ENCODE peak calls at places on chromosome 18, in ten cellular contexts. W is stimulated activated CD4-positive, alpha-beta T cell treated with anti-CD3 and anti-CD28 coated beads, Interleukin-4, amount 100 ng/mL, for 48 hours; A is T-helper 17 cell; P is cardiac fibroblast; F is endothelial cell; T is amniotic stem cell; G is astrocyte; I is AG10803; R is posterior vena cava; U is HAP-1. K is an unnamed sample.
A peak's percentile ranks its signal among the peaks of the same experiment; 100 is the strongest.

GRCh38 chr18:3246636-3247242 is 862 bp upstream of the MYL12A start:
- DNase-seq in W (no peak), A (no peak), P (no peak), F (peak; percentile 25), T (no peak), G (no peak), I (no peak), R (peak; percentile 83), U (peak; percentile 35), K (no peak)

GRCh38 chr18:35580748-35581534 is 599 bp upstream of the GALNT1 start:
- DNase-seq in W (peak; percentile 38), A (peak; percentile 44), P (peak; percentile 67), F (peak; percentile 57), T (no peak), G (peak; percentile 35), I (peak; percentile 52), R (peak; percentile 87), U (peak; percentile 55), K (peak; percentile 56)

GRCh38 chr18:73551211-73551610 is 596.4 kb downstream of the FBXO15 start:
- DNase-seq in W (no peak), A (no peak), P (no peak), F (no peak), T (no peak), G (no peak), I (no peak), R (no peak), U (no peak), K (no peak)

GRCh38 chr18:32777049-32777448 is 4.2 kb upstream of the KLHL14 start:
- DNase-seq in W (no peak), A (no peak), P (no peak), F (no peak), T (no peak), G (no peak), I (peak; percentile 2), R (no peak), U (no peak), K (no peak)

GRCh38 chr18:79965119-79965902 is 868 bp downstream of the HSBP1L1 start:
- DNase-seq in W (no peak), A (no peak), P (peak; percentile 85), F (no peak), T (no peak), G (peak; percentile 71), I (peak; percentile 74), R (peak; percentile 76), U (peak; percentile 85), K (peak; percentile 77)

GRCh38 chr18:32093106-32093511 is 1.4 kb downstream of the RNF138 start:
- DNase-seq in W (peak; percentile 19), A (peak; percentile 13), P (peak; percentile 67), F (peak; percentile 44), T (peak; percentile 53), G (peak; percentile 50), I (peak; percentile 69), R (peak; percentile 83), U (peak; percentile 67), K (peak; percentile 65)

GRCh38 chr18:48002933-48003365 is 72.5 kb upstream of the SMAD2 start:
- DNase-seq in W (no peak), A (no peak), P (peak; percentile 63), F (no peak), T (no peak), G (peak; percentile 68), I (peak; percentile 66), R (no peak), U (no peak), K (peak; percentile 33)

GRCh38 chr18:59737776-59738295 is 40.6 kb upstream of the CCBE1 start:
- DNase-seq in W (no peak), A (no peak), P (no peak), F (no peak), T (no peak), G (no peak), I (no peak), R (no peak), U (no peak), K (no peak)

GRCh38 chr18:51342815-51343214 is 145.3 kb upstream of the MEX3C start:
- DNase-seq in W (no peak), A (no peak), P (peak; percentile 67), F (no peak), T (no peak), G (peak; percentile 58), I (no peak), R (no peak), U (no peak), K (peak; percentile 65)

GRCh38 chr18:46761054-46761769 is 4.4 kb upstream of the ST8SIA5 start:
- DNase-seq in W (no peak), A (no peak), P (no peak), F (no peak), T (no peak), G (no peak), I (no peak), R (no peak), U (no peak), K (no peak)

GRCh38 chr18:58785171-58785805 is 79.4 kb upstream of the ZNF532 start:
- DNase-seq in W (no peak), A (no peak), P (peak; percentile 79), F (no peak), T (no peak), G (peak; percentile 94), I (peak; percentile 87), R (no peak), U (no peak), K (peak; percentile 77)

K was measured in fibroblast of lung.